ENCODE peak calls at places on chromosome 21, in four cellular contexts. One of them, this sample, is unnamed.

GRCh38 chr21:17044696-17045095 is 468.1 kb upstream of the CXADR start:
- DNase-seq in HCT116: no peak
- DNase-seq in astrocyte of the spinal cord: no peak
- DNase-seq in OCI-LY7: no peak
- DNase-seq in this sample: no peak

GRCh38 chr21:31873696-31874599 is 1.1 kb downstream of the HUNK start:
- DNase-seq in HCT116: no peak
- DNase-seq in astrocyte of the spinal cord: no peak
- DNase-seq in OCI-LY7: peak; percentile 39
- DNase-seq in this sample: no peak

GRCh38 chr21:17726047-17726446 is 93.1 kb downstream of the C21orf91 start:
- DNase-seq in HCT116: peak; percentile 23
- DNase-seq in astrocyte of the spinal cord: no peak
- DNase-seq in OCI-LY7: peak; percentile 8
- DNase-seq in this sample: no peak

GRCh38 chr21:37087188-37087587 is 14.1 kb downstream of the TTC3 start:
- DNase-seq in HCT116: peak; percentile 29
- DNase-seq in astrocyte of the spinal cord: peak; percentile 60
- DNase-seq in OCI-LY7: no peak
- DNase-seq in this sample: no peak

GRCh38 chr21:39825250-39825649 is 42.0 kb upstream of the PCP4 start:
- DNase-seq in HCT116: no peak
- DNase-seq in astrocyte of the spinal cord: no peak
- DNase-seq in OCI-LY7: no peak
- DNase-seq in this sample: no peak

GRCh38 chr21:39595465-39595864 is 17.3 kb upstream of the B3GALT5 start:
- DNase-seq in HCT116: no peak
- DNase-seq in astrocyte of the spinal cord: no peak
- DNase-seq in OCI-LY7: no peak
- DNase-seq in this sample: no peak

GRCh38 chr21:46355161-46356004 is 31.4 kb downstream of the PCNT start:
- DNase-seq in HCT116: no peak
- DNase-seq in astrocyte of the spinal cord: no peak
- DNase-seq in OCI-LY7: no peak
- DNase-seq in this sample: no peak

GRCh38 chr21:45839274-45839673 is 142.3 kb upstream of the COL6A1 start:
- DNase-seq in HCT116: no peak
- DNase-seq in astrocyte of the spinal cord: peak; percentile 47
- DNase-seq in OCI-LY7: no peak
- DNase-seq in this sample: no peak

GRCh38 chr21:43188181-43188580 is 19.4 kb downstream of the CRYAA start:
- DNase-seq in HCT116: no peak
- DNase-seq in astrocyte of the spinal cord: no peak
- DNase-seq in OCI-LY7: no peak
- DNase-seq in this sample: no peak

GRCh38 chr21:24514081-24514733 is 1093.1 kb downstream of the MRPL39 start:
- DNase-seq in HCT116: no peak
- DNase-seq in astrocyte of the spinal cord: peak; percentile 9
- DNase-seq in OCI-LY7: no peak
- DNase-seq in this sample: no peak

GRCh38 chr21:34526236-34526617 is 14.2 kb upstream of the KCNE1 start:
- DNase-seq in HCT116: no peak
- DNase-seq in astrocyte of the spinal cord: no peak
- DNase-seq in OCI-LY7: no peak
- DNase-seq in this sample: no peak

GRCh38 chr21:21624674-21625073 is 626.5 kb downstream of the NCAM2 start:
- DNase-seq in HCT116: no peak
- DNase-seq in astrocyte of the spinal cord: peak; percentile 65
- DNase-seq in OCI-LY7: no peak
- DNase-seq in this sample: no peak

GRCh38 chr21:42652527-42653491 is 612 bp upstream of the PDE9A start:
- DNase-seq in HCT116: no peak
- DNase-seq in astrocyte of the spinal cord: peak; percentile 10
- DNase-seq in OCI-LY7: no peak
- DNase-seq in this sample: no peak

GRCh38 chr21:20538039-20538658 is 460.1 kb upstream of the NCAM2 start:
- DNase-seq in HCT116: no peak
- DNase-seq in astrocyte of the spinal cord: no peak
- DNase-seq in OCI-LY7: no peak
- DNase-seq in this sample: no peak

GRCh38 chr21:17560377-17560776 is 47.5 kb downstream of the CXADR start:
- DNase-seq in HCT116: no peak
- DNase-seq in astrocyte of the spinal cord: no peak
- DNase-seq in OCI-LY7: no peak
- DNase-seq in this sample: no peak

GRCh38 chr21:45993210-45994085 is 11.9 kb downstream of the COL6A1 start:
- DNase-seq in HCT116: no peak
- DNase-seq in astrocyte of the spinal cord: no peak
- DNase-seq in OCI-LY7: no peak
- DNase-seq in this sample: no peak

GRCh38 chr21:39564200-39564599 is 48.5 kb upstream of the B3GALT5 start:
- DNase-seq in HCT116: no peak
- DNase-seq in astrocyte of the spinal cord: no peak
- DNase-seq in OCI-LY7: no peak
- DNase-seq in this sample: no peak

GRCh38 chr21:45949928-45950739 is 31.4 kb upstream of the COL6A1 start:
- DNase-seq in HCT116: no peak
- DNase-seq in astrocyte of the spinal cord: no peak
- DNase-seq in OCI-LY7: no peak
- DNase-seq in this sample: no peak

GRCh38 chr21:28671549-28672195 is 321.0 kb downstream of the LTN1 start:
- DNase-seq in HCT116: no peak
- DNase-seq in astrocyte of the spinal cord: no peak
- DNase-seq in OCI-LY7: no peak
- DNase-seq in this sample: no peak

GRCh38 chr21:31927872-31928476 is 55.2 kb downstream of the HUNK start:
- DNase-seq in HCT116: no peak
- DNase-seq in astrocyte of the spinal cord: no peak
- DNase-seq in OCI-LY7: no peak
- DNase-seq in this sample: no peak

GRCh38 chr21:46295996-46296752 is 10.0 kb downstream of the YBEY start:
- DNase-seq in HCT116: no peak
- DNase-seq in astrocyte of the spinal cord: peak; percentile 41
- DNase-seq in OCI-LY7: peak; percentile 71
- DNase-seq in this sample: peak; percentile 60

GRCh38 chr21:16587671-16588379 is 858.0 kb downstream of the USP25 start:
- DNase-seq in HCT116: no peak
- DNase-seq in astrocyte of the spinal cord: peak; percentile 62
- DNase-seq in OCI-LY7: no peak
- DNase-seq in this sample: no peak

GRCh38 chr21:17045214-17045835 is 467.5 kb upstream of the CXADR start:
- DNase-seq in HCT116: no peak
- DNase-seq in astrocyte of the spinal cord: peak; percentile 45
- DNase-seq in OCI-LY7: peak; percentile 3
- DNase-seq in this sample: no peak

GRCh38 chr21:31316488-31317169 is 27.4 kb downstream of the TIAM1 start:
- DNase-seq in HCT116: peak; percentile 91
- DNase-seq in astrocyte of the spinal cord: no peak
- DNase-seq in OCI-LY7: no peak
- DNase-seq in this sample: no peak

GRCh38 chr21:27126140-27126539 is 159.3 kb upstream of the ADAMTS5 start:
- DNase-seq in HCT116: no peak
- DNase-seq in astrocyte of the spinal cord: no peak
- DNase-seq in OCI-LY7: no peak
- DNase-seq in this sample: no peak

DNA sequence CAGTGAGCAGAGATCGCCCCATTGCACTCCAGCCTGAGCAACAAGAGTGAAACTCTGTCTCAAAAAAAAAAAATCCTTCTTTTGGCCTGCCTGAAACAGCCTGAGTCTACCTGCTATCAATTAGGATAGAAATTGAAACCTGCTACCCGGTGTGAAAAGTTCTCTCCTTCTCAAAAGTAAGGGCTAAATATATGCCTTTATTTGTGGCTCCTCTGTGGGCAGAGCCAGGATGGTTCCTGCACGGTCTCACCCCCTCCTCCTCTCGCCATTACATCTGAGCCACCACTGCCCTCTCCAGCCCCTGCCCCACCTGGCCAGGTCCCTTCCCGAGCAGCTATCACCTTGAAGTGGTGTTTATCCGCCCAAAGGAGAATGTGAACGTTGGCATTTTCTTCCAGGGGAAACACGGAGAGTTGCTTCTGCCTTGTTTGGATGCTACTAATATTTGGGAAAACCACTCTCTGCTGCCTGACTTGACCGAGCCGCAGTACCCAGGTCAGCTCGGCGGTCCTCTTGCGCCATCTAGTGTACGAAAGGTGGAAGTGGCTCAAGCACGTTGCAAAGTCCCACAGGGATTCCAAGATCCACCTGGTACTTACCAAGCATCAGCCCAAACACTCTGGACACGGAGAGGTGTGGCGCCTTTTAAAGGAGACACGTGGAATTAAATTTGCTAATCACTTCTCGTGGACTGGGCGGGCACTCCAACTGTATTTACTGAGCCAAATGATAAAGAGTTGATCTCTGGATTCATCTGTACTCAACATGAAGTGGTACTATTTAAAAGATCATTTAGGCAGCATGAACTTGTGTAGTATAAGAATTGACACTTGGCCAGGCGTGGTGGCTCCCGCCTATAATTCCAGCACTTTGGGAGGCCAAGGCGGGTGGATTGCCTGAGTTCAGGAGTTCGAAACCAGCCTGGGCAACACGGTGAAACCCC is 31.9 kb downstream of the SETD4 start:
- DNase-seq in HCT116: peak; percentile 64
- DNase-seq in astrocyte of the spinal cord: peak; percentile 72
- DNase-seq in OCI-LY7: peak; percentile 68
- DNase-seq in this sample: peak; percentile 25
- H3K4me3 ChIP-seq in HCT116: no peak overlapping the region
- H3K4me3 ChIP-seq in astrocyte of the spinal cord: no peak overlapping the region
- H3K4me3 ChIP-seq in OCI-LY7: no peak overlapping the region
- H3K4me3 ChIP-seq in this sample: no peak overlapping the region

GRCh38 chr21:38424333-38424732 is 73.9 kb downstream of the ERG start:
- DNase-seq in HCT116: no peak
- DNase-seq in astrocyte of the spinal cord: no peak
- DNase-seq in OCI-LY7: no peak
- DNase-seq in this sample: no peak
- TF ChIP-seq CTCF in HCT116: no peak
- TF ChIP-seq CTCF in astrocyte of the spinal cord: no peak
- TF ChIP-seq CTCF in OCI-LY7: no peak
- TF ChIP-seq CTCF in this sample: no peak

GRCh38 chr21:33244781-33245105 is 15.0 kb downstream of the IFNAR2 start:
- DNase-seq in HCT116: no peak
- DNase-seq in astrocyte of the spinal cord: no peak
- DNase-seq in OCI-LY7: no peak
- DNase-seq in this sample: no peak

GRCh38 chr21:33241846-33242245 is 12.1 kb downstream of the IFNAR2 start:
- DNase-seq in HCT116: no peak
- DNase-seq in astrocyte of the spinal cord: no peak
- DNase-seq in OCI-LY7: no peak
- DNase-seq in this sample: no peak

GRCh38 chr21:33245289-33245918 is 15.7 kb downstream of the IFNAR2 start:
- DNase-seq in HCT116: no peak
- DNase-seq in astrocyte of the spinal cord: no peak
- DNase-seq in OCI-LY7: no peak
- DNase-seq in this sample: no peak

GRCh38 chr21:33246506-33246905 is 16.8 kb downstream of the IFNAR2 start:
- DNase-seq in HCT116: no peak
- DNase-seq in astrocyte of the spinal cord: no peak
- DNase-seq in OCI-LY7: no peak
- DNase-seq in this sample: no peak

DNA sequence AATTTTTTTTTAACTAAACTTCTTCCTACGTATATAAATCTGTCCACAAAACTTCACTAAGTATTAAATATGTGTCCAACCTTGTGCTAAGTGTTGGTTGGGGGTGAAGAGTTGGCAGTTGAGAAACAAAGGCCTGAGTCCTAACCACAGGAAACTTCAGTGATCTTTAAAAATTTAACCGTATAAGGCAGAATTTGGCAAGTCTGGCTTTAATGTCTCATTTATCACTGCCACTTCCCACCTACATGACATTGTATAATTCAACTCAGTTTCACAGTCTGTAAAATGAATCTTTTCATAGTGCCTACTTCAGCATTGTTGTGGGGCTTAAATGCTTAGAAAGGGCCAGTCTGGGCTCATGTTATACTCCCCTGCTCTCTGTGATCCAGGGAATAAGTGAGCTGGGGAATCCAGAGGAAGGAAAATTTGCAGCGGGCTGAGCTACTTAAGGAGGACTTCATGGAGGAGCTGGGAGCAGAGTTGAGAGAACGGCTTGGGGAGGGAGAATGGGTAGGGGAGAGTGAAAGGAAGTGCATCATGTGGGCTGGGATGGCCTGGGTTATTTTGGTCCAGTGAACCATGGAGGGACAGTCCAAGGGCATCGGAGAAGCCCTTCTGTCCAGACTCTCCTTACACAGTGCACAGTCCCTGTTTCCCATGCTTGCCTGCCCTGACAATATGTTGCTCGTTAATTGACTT is 14.5 kb downstream of the IFNAR2 start:
- DNase-seq in HCT116: no peak
- DNase-seq in astrocyte of the spinal cord: no peak
- DNase-seq in OCI-LY7: no peak
- DNase-seq in this sample: no peak
- H3K4me3 ChIP-seq in HCT116: no peak overlapping the region
- H3K4me3 ChIP-seq in astrocyte of the spinal cord: no peak overlapping the region
- H3K4me3 ChIP-seq in OCI-LY7: no peak overlapping the region
- H3K4me3 ChIP-seq in this sample: no peak overlapping the region

GRCh38 chr21:23401278-23401677 is 2206.0 kb downstream of the MRPL39 start:
- DNase-seq in HCT116: no peak
- DNase-seq in astrocyte of the spinal cord: no peak
- DNase-seq in OCI-LY7: no peak
- DNase-seq in this sample: no peak
- TF ChIP-seq CTCF in HCT116: no peak
- TF ChIP-seq CTCF in astrocyte of the spinal cord: peak; percentile 5
- TF ChIP-seq CTCF in OCI-LY7: peak; percentile 26
- TF ChIP-seq CTCF in this sample: no peak

GRCh38 chr21:44710756-44711326 is 531 bp downstream of the TSPEAR start:
- DNase-seq in HCT116: no peak
- DNase-seq in astrocyte of the spinal cord: no peak
- DNase-seq in OCI-LY7: no peak
- DNase-seq in this sample: no peak

GRCh38 chr21:44708213-44708865 is 3.0 kb downstream of the TSPEAR start:
- DNase-seq in HCT116: no peak
- DNase-seq in astrocyte of the spinal cord: no peak
- DNase-seq in OCI-LY7: no peak
- DNase-seq in this sample: no peak

GRCh38 chr21:44710294-44710665 is 1.1 kb downstream of the TSPEAR start:
- DNase-seq in HCT116: no peak
- DNase-seq in astrocyte of the spinal cord: no peak
- DNase-seq in OCI-LY7: no peak
- DNase-seq in this sample: no peak

GRCh38 chr21:44708866-44709425 is 2.4 kb downstream of the TSPEAR start:
- DNase-seq in HCT116: no peak
- DNase-seq in astrocyte of the spinal cord: no peak
- DNase-seq in OCI-LY7: no peak
- DNase-seq in this sample: no peak

GRCh38 chr21:44709426-44710293 is 1.7 kb downstream of the TSPEAR start:
- DNase-seq in HCT116: no peak
- DNase-seq in astrocyte of the spinal cord: no peak
- DNase-seq in OCI-LY7: no peak
- DNase-seq in this sample: no peak
- H3K4me3 ChIP-seq in HCT116: no peak overlapping the region
- H3K4me3 ChIP-seq in astrocyte of the spinal cord: no peak overlapping the region
- H3K4me3 ChIP-seq in OCI-LY7: no peak overlapping the region
- H3K4me3 ChIP-seq in this sample: no peak overlapping the region

GRCh38 chr21:18970941-18971340 is 567.4 kb upstream of the TMPRSS15 start:
- DNase-seq in HCT116: no peak
- DNase-seq in astrocyte of the spinal cord: no peak
- DNase-seq in OCI-LY7: no peak
- DNase-seq in this sample: no peak

GRCh38 chr21:18970416-18970815 is 566.8 kb upstream of the TMPRSS15 start:
- DNase-seq in HCT116: no peak
- DNase-seq in astrocyte of the spinal cord: no peak
- DNase-seq in OCI-LY7: no peak
- DNase-seq in this sample: no peak
- TF ChIP-seq CTCF in HCT116: no peak
- TF ChIP-seq CTCF in astrocyte of the spinal cord: no peak
- TF ChIP-seq CTCF in OCI-LY7: no peak
- TF ChIP-seq CTCF in this sample: no peak

GRCh38 chr21:41098076-41098475 is 69.9 kb upstream of the BACE2 start:
- DNase-seq in HCT116: no peak
- DNase-seq in astrocyte of the spinal cord: no peak
- DNase-seq in OCI-LY7: no peak
- DNase-seq in this sample: no peak
- H3K4me3 ChIP-seq in HCT116: no peak overlapping the region
- H3K4me3 ChIP-seq in astrocyte of the spinal cord: no peak overlapping the region
- H3K4me3 ChIP-seq in OCI-LY7: no peak overlapping the region
- H3K4me3 ChIP-seq in this sample: no peak overlapping the region

This sample was measured in GM12864.